ENCODE peak calls at places on chromosome 10, in nine cellular contexts. D, G, P, C, U, E, F, S and Y are unnamed samples.

GRCh38 chr10:97921581-97922377 is 72.1 kb downstream of the GOLGA7B start:
- DNase-seq in D (no peak), U (no peak), E (no peak), C (no peak), F (peak; percentile 35), G (no peak), S (peak; percentile 1), P (peak; percentile 17), Y (no peak)

GRCh38 chr10:111491154-111491553 is 414.3 kb downstream of the ADRA2A start:
- DNase-seq in P (no peak), E (no peak), D (no peak), S (no peak), F (no peak), U (no peak), G (no peak), C (no peak), Y (no peak)

GRCh38 chr10:47165711-47166404 is 134.1 kb upstream of the GDF10 start:
- DNase-seq in S (peak; percentile 80), F (peak; percentile 55), P (peak; percentile 53), U (peak; percentile 94), G (peak; percentile 36), C (no peak), E (no peak), D (peak; percentile 76), Y (peak; percentile 87)

GRCh38 chr10:101649530-101650085 is 45.4 kb downstream of the FBXW4 start:
- DNase-seq in C (no peak), U (no peak), G (no peak), E (no peak), F (no peak), P (no peak), S (no peak), D (no peak), Y (no peak)

GRCh38 chr10:80480852-80481251 is 26.7 kb downstream of the TSPAN14 start:
- DNase-seq in G (no peak), F (no peak), E (no peak), S (no peak), P (no peak), C (no peak), D (no peak), U (no peak), Y (no peak)

GRCh38 chr10:128209862-128210214 is 83.6 kb upstream of the MKI67 start:
- DNase-seq in D (no peak), S (no peak), U (no peak), F (no peak), P (no peak), E (no peak), G (no peak), C (no peak), Y (no peak)

GRCh38 chr10:4391683-4392082 is 434.3 kb upstream of the AKR1E2 start:
- DNase-seq in P (no peak), C (no peak), E (no peak), G (no peak), D (peak; percentile 12), F (no peak), U (no peak), S (no peak), Y (no peak)

GRCh38 chr10:49076741-49077521 is 38.4 kb downstream of the VSTM4 start:
- DNase-seq in D (no peak), G (no peak), P (peak; percentile 40), C (no peak), U (no peak), E (no peak), F (peak; percentile 79), S (no peak), Y (no peak)

DNA sequence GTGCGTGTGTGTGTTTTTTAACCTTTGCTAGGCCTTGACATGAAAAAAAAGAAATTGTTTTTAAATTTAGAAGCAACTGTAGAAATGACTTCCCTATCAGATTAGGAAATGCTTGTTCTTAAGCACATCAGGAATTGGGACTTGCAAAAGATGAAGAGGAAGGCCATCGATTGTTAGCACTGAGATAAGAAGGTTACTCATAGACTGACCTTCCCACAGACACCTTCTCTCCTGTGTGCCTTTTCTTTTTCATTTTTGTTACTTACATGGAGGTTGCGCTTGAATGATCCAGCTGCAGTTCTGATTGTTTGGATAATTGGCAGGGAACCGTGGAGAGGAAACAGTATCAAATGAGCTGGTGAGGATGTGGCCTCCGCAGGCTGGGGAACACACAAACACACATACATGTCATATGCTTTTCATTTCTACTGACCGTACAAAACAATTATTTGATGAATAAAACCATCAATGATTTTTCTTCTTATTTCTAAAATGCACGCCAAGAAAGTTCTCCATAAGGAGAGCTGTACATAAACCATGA is 134.9 kb upstream of the RSU1 start:
- DNase-seq in S (no peak), P (no peak), E (no peak), U (no peak), F (no peak), G (no peak), D (no peak), C (no peak), Y (no peak)
- H3K27ac ChIP-seq in S (peak overlapping the region; percentile 38), P (no peak overlapping the region), E (no peak overlapping the region), U (peak overlapping the region; percentile 4), F (no peak overlapping the region), G (no peak overlapping the region), D (no peak overlapping the region), C (no peak overlapping the region), Y (no peak overlapping the region)

DNA sequence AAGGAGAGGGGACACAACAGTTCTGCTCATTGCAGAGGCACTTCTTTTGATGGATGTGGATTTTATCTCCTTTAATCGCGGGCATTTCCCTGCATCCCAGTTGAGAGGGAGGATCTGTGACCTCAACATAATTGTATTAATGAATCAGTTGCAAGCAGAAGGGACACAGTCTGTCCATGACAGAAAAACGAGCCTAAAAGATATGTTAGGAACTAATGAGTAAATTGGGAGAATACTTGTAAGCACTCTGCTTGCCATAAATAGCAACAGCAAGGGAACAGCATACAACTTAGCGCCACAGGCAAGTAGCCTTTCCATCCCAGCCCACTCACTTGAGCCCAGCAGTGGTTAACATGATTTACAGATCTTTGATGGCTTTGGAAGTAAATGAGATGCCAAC is 37.8 kb downstream of the SORCS1 start:
- DNase-seq in S (no peak), P (no peak), D (no peak), G (no peak), C (no peak), F (no peak), U (no peak), E (no peak), Y (no peak)
- H3K4me3 ChIP-seq in S (no peak overlapping the region), P (no peak overlapping the region), D (no peak overlapping the region), G (no peak overlapping the region), C (no peak overlapping the region), F (no peak overlapping the region), U (no peak overlapping the region), E (no peak overlapping the region), Y (no peak overlapping the region)

GRCh38 chr10:30352377-30352776 is 3.3 kb upstream of the MTPAP start:
- DNase-seq in F (no peak), C (no peak), P (no peak), D (no peak), S (no peak), E (no peak), U (no peak), G (no peak), Y (no peak)

GRCh38 chr10:30357075-30357801 is 8.2 kb upstream of the MTPAP start:
- DNase-seq in D (no peak), E (peak; percentile 79), U (no peak), C (no peak), P (no peak), G (no peak), F (no peak), S (no peak), Y (no peak)

GRCh38 chr10:30355601-30356000 is 6.5 kb upstream of the MTPAP start:
- DNase-seq in S (no peak), C (no peak), D (no peak), E (no peak), U (no peak), G (no peak), P (no peak), F (no peak), Y (no peak)

GRCh38 chr10:30353851-30354250 is 4.8 kb upstream of the MTPAP start:
- DNase-seq in D (no peak), U (peak; percentile 86), G (no peak), S (peak; percentile 94), E (no peak), F (no peak), C (no peak), P (peak; percentile 93), Y (no peak)

DNA sequence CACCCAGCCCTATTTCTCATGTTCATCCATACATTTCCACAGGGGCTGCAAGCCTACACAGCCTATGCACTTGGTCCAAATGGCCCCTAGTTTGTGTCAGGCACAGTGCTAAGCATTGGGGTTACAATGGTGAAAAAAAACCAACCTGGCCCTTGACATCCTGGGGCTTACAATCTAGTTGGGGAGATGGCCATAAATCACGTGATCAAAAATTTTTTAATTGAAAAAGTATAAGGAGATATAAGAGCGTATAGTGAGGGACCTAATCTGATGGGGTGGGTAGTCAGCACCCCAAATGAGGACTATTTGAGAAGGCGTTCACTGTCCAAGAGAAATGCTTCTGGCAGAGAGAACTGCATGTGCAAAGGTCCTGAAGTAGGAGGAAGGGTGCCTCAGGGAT is 5.6 kb upstream of the MTPAP start:
- DNase-seq in E (no peak), G (no peak), S (no peak), F (no peak), U (no peak), D (no peak), C (no peak), P (no peak), Y (no peak)
- H3K27ac ChIP-seq in E (no peak overlapping the region), G (no peak overlapping the region), S (no peak overlapping the region), F (no peak overlapping the region), U (no peak overlapping the region), D (no peak overlapping the region), C (no peak overlapping the region), P (no peak overlapping the region), Y (no peak overlapping the region)

GRCh38 chr10:70887804-70888800 is at the start of gene PCBD1:
- DNase-seq in P (peak; percentile 75), D (peak; percentile 80), S (peak; percentile 36), C (peak; percentile 22), F (peak; percentile 82), U (peak; percentile 21), G (peak; percentile 57), E (peak; percentile 77), Y (peak; percentile 82)

GRCh38 chr10:70885485-70885884 is 2.9 kb downstream of the PCBD1 start:
- DNase-seq in G (no peak), P (peak; percentile 14), E (no peak), U (no peak), F (peak; percentile 48), D (no peak), C (no peak), S (no peak), Y (no peak)

GRCh38 chr10:70885931-70886903 is 2.1 kb downstream of the PCBD1 start:
- DNase-seq in S (no peak), P (no peak), G (no peak), C (no peak), E (no peak), D (peak; percentile 33), U (no peak), F (no peak), Y (no peak)

GRCh38 chr10:70889291-70889690 is 926 bp upstream of the PCBD1 start:
- DNase-seq in F (no peak), E (no peak), C (no peak), G (no peak), D (no peak), P (no peak), S (no peak), U (no peak), Y (no peak)

DNA sequence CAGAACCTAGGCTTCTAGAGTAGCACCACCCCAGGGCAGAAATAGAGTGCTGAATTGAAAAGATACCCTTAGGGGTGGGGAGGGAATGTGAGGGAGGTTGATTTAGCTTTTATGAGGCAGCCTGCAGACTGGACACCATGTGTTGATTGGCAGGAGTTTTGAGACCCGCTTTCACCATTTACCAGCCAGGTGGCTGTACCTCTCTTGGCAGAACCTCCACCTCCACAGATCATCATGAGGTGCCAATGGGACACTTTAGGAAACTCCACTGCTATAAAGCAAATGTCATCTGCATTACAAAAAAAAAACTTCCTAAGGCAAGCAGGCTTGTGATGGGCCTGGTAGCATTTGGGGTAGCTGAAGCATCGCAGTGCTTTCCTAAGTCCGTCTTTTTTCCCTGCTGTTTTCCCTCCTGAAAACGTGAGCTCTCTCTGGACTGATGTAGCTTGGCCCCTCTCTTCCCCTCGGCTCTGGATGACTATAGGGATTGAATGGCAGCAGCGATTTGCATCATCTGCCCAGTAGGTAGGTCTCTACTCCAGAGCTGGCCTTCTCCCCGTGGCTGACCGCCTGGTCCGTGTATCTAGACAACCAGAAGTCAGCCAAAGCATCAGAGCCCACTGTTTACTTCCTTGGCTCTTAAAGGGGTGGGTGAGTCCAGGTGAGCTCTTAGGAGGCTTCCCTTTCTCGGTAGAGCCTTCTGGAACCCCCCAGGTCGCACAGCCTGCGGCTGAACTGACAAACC is 1.3 kb downstream of the PCBD1 start:
- DNase-seq in G (no peak), P (no peak), F (no peak), U (no peak), C (no peak), S (no peak), D (no peak), E (no peak), Y (no peak)
- H3K4me3 ChIP-seq in G (peak overlapping the region; percentile 69), P (peak overlapping the region; percentile 73), F (no peak overlapping the region), U (peak overlapping the region; percentile 70), C (peak overlapping the region; percentile 83), S (peak overlapping the region; percentile 76), D (peak overlapping the region; percentile 81), E (no peak overlapping the region), Y (peak overlapping the region; percentile 74)